ENCODE peak calls at places on chromosomes 12 and 14, in ten cellular contexts. R, A, S, M, O, Z, W, E, P and U are unnamed samples.

GRCh38 chr12:129629901-129630300 is 273.9 kb downstream of the TMEM132D start:
- DNase-seq in R (no peak), A (no peak), S (no peak), M (no peak), O (no peak), Z (no peak), W (no peak), E (no peak), P (no peak), U (no peak)

GRCh38 chr12:10331642-10332239 is 24.1 kb downstream of the KLRD1 start:
- DNase-seq in R (peak; percentile 59), A (peak; percentile 9), S (peak; percentile 48), M (no peak), O (no peak), Z (peak; percentile 2), W (no peak), E (no peak), P (no peak), U (no peak)

GRCh38 chr14:77053046-77053841 is 24.7 kb upstream of the IRF2BPL start:
- DNase-seq in R (no peak), A (peak; percentile 94), S (peak; percentile 73), M (peak; percentile 84), O (peak; percentile 40), Z (peak; percentile 68), W (peak; percentile 68), E (peak; percentile 95), P (peak; percentile 64), U (peak; percentile 87)

GRCh38 chr14:34781242-34781641 is 66.8 kb upstream of the CFL2 start:
- DNase-seq in R (no peak), A (no peak), S (peak; percentile 95), M (no peak), O (no peak), Z (no peak), W (no peak), E (no peak), P (no peak), U (no peak)

GRCh38 chr14:22476882-22477281 is 112.1 kb downstream of the DAD1 start:
- DNase-seq in R (no peak), A (no peak), S (no peak), M (no peak), O (no peak), Z (no peak), W (no peak), E (no peak), P (no peak), U (no peak)

GRCh38 chr12:120846721-120847120 is 57.4 kb downstream of the SPPL3 start:
- DNase-seq in R (no peak), A (no peak), S (peak; percentile 7), M (no peak), O (no peak), Z (no peak), W (no peak), E (no peak), P (no peak), U (no peak)

GRCh38 chr12:16467304-16467703 is 119.9 kb downstream of the MGST1 start:
- DNase-seq in R (no peak), A (no peak), S (no peak), M (no peak), O (no peak), Z (no peak), W (no peak), E (no peak), P (no peak), U (no peak)

GRCh38 chr12:89346741-89347324 is 5.5 kb downstream of the DUSP6 start:
- DNase-seq in R (no peak), A (no peak), S (peak; percentile 40), M (no peak), O (no peak), Z (peak; percentile 17), W (no peak), E (no peak), P (no peak), U (no peak)